ENCODE peak calls at places on chromosomes 3 and 15, in seven cellular contexts. R is stomach, J is sigmoid colon, K is breast epithelium, H is adrenal gland, Z is lower leg skin, M is suprapubic skin. G is an unnamed sample.

GRCh38 chr3:71578045-71578730 is 5.3 kb downstream of the FOXP1 start:
- DNase-seq in R (no peak), J (no peak), K (no peak), H (no peak), Z (no peak), M (no peak), G (no peak)

GRCh38 chr3:150462108-150462507 is 54.0 kb downstream of the TSC22D2 start:
- DNase-seq in R (no peak), J (no peak), K (no peak), H (no peak), Z (no peak), M (no peak), G (no peak)

GRCh38 chr3:10283638-10284037 is 9.1 kb downstream of the GHRL start:
- DNase-seq in R (peak), J (no peak), K (peak), H (peak), Z (no peak), M (no peak), G (no peak)

GRCh38 chr15:70132148-70132547 is 34.4 kb upstream of the TLE3 start:
- DNase-seq in R (no peak), J (peak), K (no peak), H (no peak), Z (no peak), M (no peak), G (peak)

GRCh38 chr3:197027896-197028710 is 1.5 kb downstream of the MELTF start:
- DNase-seq in R (no peak), J (no peak), K (no peak), H (no peak), Z (peak), M (no peak), G (no peak)

GRCh38 chr3:149820183-149820582 is 7.2 kb downstream of the RNF13 start:
- DNase-seq in R (no peak), J (no peak), K (no peak), H (no peak), Z (no peak), M (no peak), G (no peak)

GRCh38 chr3:40875581-40875980 is 323.7 kb upstream of the CTNNB1 start:
- DNase-seq in R (no peak), J (no peak), K (no peak), H (no peak), Z (no peak), M (no peak), G (no peak)

GRCh38 chr3:99324854-99325253 is 313.5 kb upstream of the COL8A1 start:
- DNase-seq in R (no peak), J (no peak), K (no peak), H (no peak), Z (no peak), M (no peak), G (no peak)

GRCh38 chr3:62798000-62798399 is 77.2 kb downstream of the CADPS start:
- DNase-seq in R (no peak), J (no peak), K (no peak), H (no peak), Z (no peak), M (no peak), G (no peak)

GRCh38 chr15:69824075-69824876 is 273.4 kb downstream of the TLE3 start:
- DNase-seq in R (no peak), J (no peak), K (no peak), H (no peak), Z (no peak), M (no peak), G (no peak)

GRCh38 chr3:26029323-26029722 is 239.4 kb downstream of the OXSM start:
- DNase-seq in R (no peak), J (no peak), K (no peak), H (no peak), Z (no peak), M (no peak), G (no peak)

GRCh38 chr3:29286841-29287240 is 6.0 kb downstream of the RBMS3 start:
- DNase-seq in R (no peak), J (no peak), K (no peak), H (no peak), Z (no peak), M (no peak), G (no peak)

GRCh38 chr3:46690798-46691197 is 2.7 kb downstream of the ALS2CL start:
- DNase-seq in R (peak), J (no peak), K (no peak), H (no peak), Z (peak), M (no peak), G (no peak)
- TF ChIP-seq POLR2A in R (no peak), J (no peak), K (no peak), H (no peak), Z (no peak), M (no peak), G (no peak)

GRCh38 chr3:14144423-14145075 is 19.7 kb downstream of the TMEM43 start:
- DNase-seq in R (peak), J (peak), K (peak), H (peak), Z (peak), M (no peak), G (peak)
- TF ChIP-seq POLR2A in R (no peak), J (no peak), K (no peak), H (peak), Z (no peak), M (no peak), G (no peak)

GRCh38 chr3:129607391-129608068 is 1.1 kb upstream of the PLXND1 start:
- DNase-seq in R (no peak), J (no peak), K (no peak), H (no peak), Z (no peak), M (no peak), G (peak)

GRCh38 chr3:129604942-129605592 is 1.4 kb downstream of the PLXND1 start:
- DNase-seq in R (no peak), J (no peak), K (no peak), H (no peak), Z (no peak), M (no peak), G (peak)

GRCh38 chr3:129605593-129606521 is 619 bp downstream of the PLXND1 start:
- DNase-seq in R (peak), J (no peak), K (no peak), H (no peak), Z (no peak), M (no peak), G (peak)

GRCh38 chr3:129608087-129608935 is 1.8 kb upstream of the PLXND1 start:
- DNase-seq in R (no peak), J (no peak), K (no peak), H (no peak), Z (no peak), M (no peak), G (no peak)

DNA sequence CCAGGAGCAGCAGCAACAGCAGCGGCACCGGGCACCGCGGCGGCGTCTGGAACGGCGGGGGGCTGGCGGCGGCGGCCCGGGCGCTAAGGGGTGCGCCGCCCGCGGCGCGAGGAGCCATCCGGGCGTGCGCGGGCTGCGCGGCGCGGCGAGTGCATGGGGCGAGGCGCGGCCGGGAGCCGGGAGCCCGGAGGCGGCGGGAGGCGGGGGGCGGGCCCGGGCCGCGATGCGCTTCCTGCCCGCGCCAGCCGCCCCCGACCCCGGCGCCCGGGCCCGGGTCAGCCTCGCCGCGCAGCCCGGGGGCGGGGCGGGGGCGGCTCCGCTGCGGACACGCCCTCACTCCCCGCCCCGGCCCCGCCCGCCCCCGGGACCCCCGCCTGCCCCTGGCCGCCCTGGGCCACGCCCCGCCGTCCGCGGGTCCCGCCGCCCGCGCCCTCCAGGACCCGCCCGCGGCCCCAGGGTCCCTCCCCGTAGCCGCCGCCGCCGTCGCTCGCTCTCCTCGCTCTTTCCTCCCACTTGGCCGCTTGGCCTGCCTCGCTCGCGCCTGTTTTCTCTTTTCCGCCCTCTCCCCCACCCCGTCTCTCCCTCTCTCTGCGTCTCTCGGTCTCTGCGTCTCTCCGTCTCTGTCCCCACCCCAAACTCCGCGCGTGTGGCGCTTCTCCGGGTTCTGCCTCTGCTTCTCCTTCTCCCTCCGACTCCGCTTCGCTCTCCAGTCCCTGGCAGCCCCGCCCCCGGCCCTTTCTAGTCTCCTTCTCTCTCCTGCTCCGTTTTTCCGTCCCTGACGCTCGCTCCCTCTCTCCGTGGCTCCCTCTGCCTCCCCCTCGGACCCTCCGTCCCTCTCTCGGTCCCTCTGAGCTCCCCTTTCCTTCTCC is at the start of gene PLXND1:
- DNase-seq in R (peak), J (peak), K (peak), H (peak), Z (peak), M (peak), G (peak)
- TF ChIP-seq POLR2A in R (no peak), J (no peak), K (no peak), H (peak), Z (peak), M (peak), G (no peak)

GRCh38 chr3:179260949-179261765 is 10.2 kb upstream of the KCNMB3 start:
- DNase-seq in R (peak), J (peak), K (no peak), H (peak), Z (peak), M (no peak), G (peak)
- TF ChIP-seq POLR2A in R (no peak), J (no peak), K (no peak), H (peak), Z (no peak), M (peak), G (peak)

GRCh38 chr15:26628879-26629529 is 143.9 kb downstream of the GABRB3 start:
- DNase-seq in R (peak), J (no peak), K (peak), H (peak), Z (no peak), M (peak), G (peak)
- TF ChIP-seq POLR2A in R (no peak), J (no peak), K (no peak), H (no peak), Z (no peak), M (no peak), G (no peak)